ENCODE peak calls at places on chromosomes 1 and 21, in eight cellular contexts. W is RWPE1; F is right cardiac atrium; I is stimulated activated CD4-positive, alpha-beta T cell treated with anti-CD3 and anti-CD28 coated beads, Interleukin-15, amount 100 ng/mL, for 1 hour; Q is tibial nerve; R is stimulated activated CD8-positive, alpha-beta memory T cell treated with anti-CD3 and anti-CD28 coated beads, Interleukin-15, amount 100 ng/mL, for 1 hour; E is NCI-H1417; A is activated CD4-positive, alpha-beta T cell treated with anti-CD3 and anti-CD28 coated beads for 4 hours. L is an unnamed sample.

GRCh38 chr1:93275634-93276295 is 69.9 kb upstream of the DR1 start:
- DNase-seq in I (no peak), F (no peak), R (no peak), A (no peak), Q (no peak), W (no peak), E (no peak), L (no peak)

GRCh38 chr1:159869173-159869572 is 6.7 kb upstream of the VSIG8 start:
- DNase-seq in Q (no peak), E (no peak), W (peak), F (no peak), I (no peak), A (peak), R (no peak), L (no peak)

GRCh38 chr1:42806171-42806570 is 10.8 kb upstream of the ERMAP start:
- DNase-seq in W (no peak), Q (no peak), I (no peak), A (no peak), F (no peak), R (no peak), E (no peak), L (no peak)

GRCh38 chr1:3103977-3104677 is 35.1 kb downstream of the PRDM16 start:
- DNase-seq in W (no peak), Q (no peak), R (no peak), A (no peak), I (no peak), E (no peak), F (no peak), L (no peak)

GRCh38 chr21:38042246-38042645 is 126.0 kb upstream of the KCNJ6 start:
- DNase-seq in F (no peak), A (no peak), E (no peak), Q (no peak), I (no peak), W (no peak), R (no peak), L (no peak)

GRCh38 chr1:232145768-232146167 is 484.2 kb downstream of the SIPA1L2 start:
- DNase-seq in I (no peak), Q (no peak), F (no peak), R (no peak), W (no peak), E (no peak), A (no peak), L (no peak)

GRCh38 chr1:29639741-29640427 is 403.6 kb downstream of the PTPRU start:
- DNase-seq in E (no peak), R (no peak), F (no peak), A (no peak), I (no peak), W (peak), Q (no peak), L (no peak)

GRCh38 chr1:66623812-66624211 is 89.9 kb downstream of the SGIP1 start:
- DNase-seq in R (no peak), F (no peak), W (no peak), Q (no peak), I (no peak), E (no peak), A (no peak), L (peak)

GRCh38 chr1:69077633-69078032 is 490.1 kb upstream of the LRRC7 start:
- DNase-seq in Q (no peak), E (no peak), F (no peak), A (no peak), R (no peak), W (no peak), I (no peak), L (no peak)

GRCh38 chr1:205488074-205488723 is 16.3 kb upstream of the CDK18 start:
- DNase-seq in R (no peak), F (peak), A (peak), Q (no peak), I (no peak), E (peak), W (peak), L (peak)

GRCh38 chr1:111988743-111989453 is 570 bp downstream of the KCND3 start:
- DNase-seq in W (no peak), Q (no peak), I (no peak), E (peak), R (no peak), F (peak), A (peak), L (no peak)

GRCh38 chr1:70979879-70980278 is 67.7 kb downstream of the PTGER3 start:
- DNase-seq in W (no peak), E (no peak), A (no peak), Q (no peak), F (no peak), I (no peak), R (no peak), L (no peak)

GRCh38 chr21:45623436-45623835 is 20.1 kb upstream of the PCBP3 start:
- DNase-seq in R (no peak), I (no peak), F (no peak), Q (no peak), E (no peak), W (no peak), A (no peak), L (no peak)